ENCODE peak calls at places on chromosomes 12 and 14, in ten cellular contexts. One of them, this sample, is unnamed.

GRCh38 chr12:15152864-15153263 is 68.4 kb downstream of the RERG start:
- DNase-seq in H54: no peak
- DNase-seq in mesendoderm: no peak
- DNase-seq in GM04504: no peak
- DNase-seq in effector memory CD8-positive, alpha-beta T cell: no peak
- DNase-seq in CD4-positive, CD25-positive, alpha-beta regulatory T cell: no peak
- DNase-seq in RWPE1: peak
- DNase-seq in fibroblast of pulmonary artery: peak
- DNase-seq in NCI-H460: no peak
- DNase-seq in stimulated activated CD4-positive, alpha-beta T cell treated with anti-CD3 and anti-CD28 coated beads, Interleukin-4, amount 100 ng/mL, for 4 hours: no peak
- DNase-seq in this sample: no peak

GRCh38 chr12:65911321-65911720 is 87.0 kb downstream of the HMGA2 start:
- DNase-seq in H54: no peak
- DNase-seq in mesendoderm: no peak
- DNase-seq in GM04504: peak
- DNase-seq in effector memory CD8-positive, alpha-beta T cell: no peak
- DNase-seq in CD4-positive, CD25-positive, alpha-beta regulatory T cell: no peak
- DNase-seq in RWPE1: no peak
- DNase-seq in fibroblast of pulmonary artery: peak
- DNase-seq in NCI-H460: no peak
- DNase-seq in stimulated activated CD4-positive, alpha-beta T cell treated with anti-CD3 and anti-CD28 coated beads, Interleukin-4, amount 100 ng/mL, for 4 hours: no peak
- DNase-seq in this sample: no peak

GRCh38 chr12:101966496-101966895 is 89.1 kb downstream of the DRAM1 start:
- DNase-seq in H54: no peak
- DNase-seq in mesendoderm: no peak
- DNase-seq in GM04504: no peak
- DNase-seq in effector memory CD8-positive, alpha-beta T cell: no peak
- DNase-seq in CD4-positive, CD25-positive, alpha-beta regulatory T cell: no peak
- DNase-seq in RWPE1: no peak
- DNase-seq in fibroblast of pulmonary artery: no peak
- DNase-seq in NCI-H460: no peak
- DNase-seq in stimulated activated CD4-positive, alpha-beta T cell treated with anti-CD3 and anti-CD28 coated beads, Interleukin-4, amount 100 ng/mL, for 4 hours: no peak
- DNase-seq in this sample: no peak

GRCh38 chr14:74459289-74459946 is 33.4 kb upstream of the SYNDIG1L start:
- DNase-seq in H54: peak
- DNase-seq in mesendoderm: peak
- DNase-seq in GM04504: peak
- DNase-seq in effector memory CD8-positive, alpha-beta T cell: no peak
- DNase-seq in CD4-positive, CD25-positive, alpha-beta regulatory T cell: peak
- DNase-seq in RWPE1: peak
- DNase-seq in fibroblast of pulmonary artery: peak
- DNase-seq in NCI-H460: peak
- DNase-seq in stimulated activated CD4-positive, alpha-beta T cell treated with anti-CD3 and anti-CD28 coated beads, Interleukin-4, amount 100 ng/mL, for 4 hours: no peak
- DNase-seq in this sample: peak

GRCh38 chr14:98501836-98502235 is 770.2 kb downstream of the BCL11B start:
- DNase-seq in H54: no peak
- DNase-seq in mesendoderm: peak
- DNase-seq in GM04504: no peak
- DNase-seq in effector memory CD8-positive, alpha-beta T cell: no peak
- DNase-seq in CD4-positive, CD25-positive, alpha-beta regulatory T cell: no peak
- DNase-seq in RWPE1: no peak
- DNase-seq in fibroblast of pulmonary artery: no peak
- DNase-seq in NCI-H460: no peak
- DNase-seq in stimulated activated CD4-positive, alpha-beta T cell treated with anti-CD3 and anti-CD28 coated beads, Interleukin-4, amount 100 ng/mL, for 4 hours: no peak
- DNase-seq in this sample: no peak

GRCh38 chr12:58850826-58851225 is 69.5 kb downstream of the LRIG3 start:
- DNase-seq in H54: no peak
- DNase-seq in mesendoderm: no peak
- DNase-seq in GM04504: peak
- DNase-seq in effector memory CD8-positive, alpha-beta T cell: no peak
- DNase-seq in CD4-positive, CD25-positive, alpha-beta regulatory T cell: no peak
- DNase-seq in RWPE1: no peak
- DNase-seq in fibroblast of pulmonary artery: no peak
- DNase-seq in NCI-H460: no peak
- DNase-seq in stimulated activated CD4-positive, alpha-beta T cell treated with anti-CD3 and anti-CD28 coated beads, Interleukin-4, amount 100 ng/mL, for 4 hours: no peak
- DNase-seq in this sample: no peak

GRCh38 chr12:88870000-88870737 is 289.9 kb upstream of the KITLG start:
- DNase-seq in H54: no peak
- DNase-seq in mesendoderm: no peak
- DNase-seq in GM04504: no peak
- DNase-seq in effector memory CD8-positive, alpha-beta T cell: no peak
- DNase-seq in CD4-positive, CD25-positive, alpha-beta regulatory T cell: no peak
- DNase-seq in RWPE1: no peak
- DNase-seq in fibroblast of pulmonary artery: no peak
- DNase-seq in NCI-H460: no peak
- DNase-seq in stimulated activated CD4-positive, alpha-beta T cell treated with anti-CD3 and anti-CD28 coated beads, Interleukin-4, amount 100 ng/mL, for 4 hours: no peak
- DNase-seq in this sample: no peak

GRCh38 chr12:90058721-90059120 is 350.1 kb upstream of the ATP2B1 start:
- DNase-seq in H54: peak
- DNase-seq in mesendoderm: no peak
- DNase-seq in GM04504: peak
- DNase-seq in effector memory CD8-positive, alpha-beta T cell: no peak
- DNase-seq in CD4-positive, CD25-positive, alpha-beta regulatory T cell: no peak
- DNase-seq in RWPE1: peak
- DNase-seq in fibroblast of pulmonary artery: peak
- DNase-seq in NCI-H460: no peak
- DNase-seq in stimulated activated CD4-positive, alpha-beta T cell treated with anti-CD3 and anti-CD28 coated beads, Interleukin-4, amount 100 ng/mL, for 4 hours: no peak
- DNase-seq in this sample: no peak

GRCh38 chr14:94646481-94646880 is 34.3 kb downstream of the SERPINA3 start:
- DNase-seq in H54: no peak
- DNase-seq in mesendoderm: peak
- DNase-seq in GM04504: no peak
- DNase-seq in effector memory CD8-positive, alpha-beta T cell: no peak
- DNase-seq in CD4-positive, CD25-positive, alpha-beta regulatory T cell: no peak
- DNase-seq in RWPE1: no peak
- DNase-seq in fibroblast of pulmonary artery: peak
- DNase-seq in NCI-H460: no peak
- DNase-seq in stimulated activated CD4-positive, alpha-beta T cell treated with anti-CD3 and anti-CD28 coated beads, Interleukin-4, amount 100 ng/mL, for 4 hours: no peak
- DNase-seq in this sample: no peak

GRCh38 chr14:61456720-61457119 is 135.3 kb downstream of the PRKCH start:
- DNase-seq in H54: no peak
- DNase-seq in mesendoderm: peak
- DNase-seq in GM04504: peak
- DNase-seq in effector memory CD8-positive, alpha-beta T cell: peak
- DNase-seq in CD4-positive, CD25-positive, alpha-beta regulatory T cell: peak
- DNase-seq in RWPE1: peak
- DNase-seq in fibroblast of pulmonary artery: peak
- DNase-seq in NCI-H460: peak
- DNase-seq in stimulated activated CD4-positive, alpha-beta T cell treated with anti-CD3 and anti-CD28 coated beads, Interleukin-4, amount 100 ng/mL, for 4 hours: peak
- DNase-seq in this sample: peak

GRCh38 chr14:105913221-105913620 is 386.8 kb downstream of the TMEM121 start:
- DNase-seq in H54: no peak
- DNase-seq in mesendoderm: no peak
- DNase-seq in GM04504: no peak
- DNase-seq in effector memory CD8-positive, alpha-beta T cell: no peak
- DNase-seq in CD4-positive, CD25-positive, alpha-beta regulatory T cell: no peak
- DNase-seq in RWPE1: no peak
- DNase-seq in fibroblast of pulmonary artery: no peak
- DNase-seq in NCI-H460: no peak
- DNase-seq in stimulated activated CD4-positive, alpha-beta T cell treated with anti-CD3 and anti-CD28 coated beads, Interleukin-4, amount 100 ng/mL, for 4 hours: no peak
- DNase-seq in this sample: no peak

GRCh38 chr12:29499235-29499634 is 1.7 kb upstream of the OVCH1 start:
- DNase-seq in H54: no peak
- DNase-seq in mesendoderm: no peak
- DNase-seq in GM04504: no peak
- DNase-seq in effector memory CD8-positive, alpha-beta T cell: no peak
- DNase-seq in CD4-positive, CD25-positive, alpha-beta regulatory T cell: no peak
- DNase-seq in RWPE1: no peak
- DNase-seq in fibroblast of pulmonary artery: no peak
- DNase-seq in NCI-H460: no peak
- DNase-seq in stimulated activated CD4-positive, alpha-beta T cell treated with anti-CD3 and anti-CD28 coated beads, Interleukin-4, amount 100 ng/mL, for 4 hours: no peak
- DNase-seq in this sample: no peak

GRCh38 chr12:6074979-6075585 is 49.4 kb downstream of the VWF start:
- DNase-seq in H54: no peak
- DNase-seq in mesendoderm: no peak
- DNase-seq in GM04504: no peak
- DNase-seq in effector memory CD8-positive, alpha-beta T cell: no peak
- DNase-seq in CD4-positive, CD25-positive, alpha-beta regulatory T cell: no peak
- DNase-seq in RWPE1: no peak
- DNase-seq in fibroblast of pulmonary artery: no peak
- DNase-seq in NCI-H460: no peak
- DNase-seq in stimulated activated CD4-positive, alpha-beta T cell treated with anti-CD3 and anti-CD28 coated beads, Interleukin-4, amount 100 ng/mL, for 4 hours: peak
- DNase-seq in this sample: no peak

GRCh38 chr14:58362798-58363412 is 32.8 kb upstream of the TOMM20L start:
- DNase-seq in H54: no peak
- DNase-seq in mesendoderm: peak
- DNase-seq in GM04504: no peak
- DNase-seq in effector memory CD8-positive, alpha-beta T cell: no peak
- DNase-seq in CD4-positive, CD25-positive, alpha-beta regulatory T cell: peak
- DNase-seq in RWPE1: peak
- DNase-seq in fibroblast of pulmonary artery: peak
- DNase-seq in NCI-H460: peak
- DNase-seq in stimulated activated CD4-positive, alpha-beta T cell treated with anti-CD3 and anti-CD28 coated beads, Interleukin-4, amount 100 ng/mL, for 4 hours: no peak
- DNase-seq in this sample: no peak

GRCh38 chr14:102279688-102280348 is 25.1 kb downstream of the MOK start:
- DNase-seq in H54: peak
- DNase-seq in mesendoderm: peak
- DNase-seq in GM04504: peak
- DNase-seq in effector memory CD8-positive, alpha-beta T cell: no peak
- DNase-seq in CD4-positive, CD25-positive, alpha-beta regulatory T cell: no peak
- DNase-seq in RWPE1: peak
- DNase-seq in fibroblast of pulmonary artery: peak
- DNase-seq in NCI-H460: peak
- DNase-seq in stimulated activated CD4-positive, alpha-beta T cell treated with anti-CD3 and anti-CD28 coated beads, Interleukin-4, amount 100 ng/mL, for 4 hours: no peak
- DNase-seq in this sample: no peak

GRCh38 chr12:51218607-51219161 is 822 bp upstream of the POU6F1 start:
- DNase-seq in H54: no peak
- DNase-seq in mesendoderm: peak
- DNase-seq in GM04504: no peak
- DNase-seq in effector memory CD8-positive, alpha-beta T cell: no peak
- DNase-seq in CD4-positive, CD25-positive, alpha-beta regulatory T cell: no peak
- DNase-seq in RWPE1: no peak
- DNase-seq in fibroblast of pulmonary artery: no peak
- DNase-seq in NCI-H460: no peak
- DNase-seq in stimulated activated CD4-positive, alpha-beta T cell treated with anti-CD3 and anti-CD28 coated beads, Interleukin-4, amount 100 ng/mL, for 4 hours: no peak
- DNase-seq in this sample: no peak

GRCh38 chr12:121974026-121974985 is 47.4 kb upstream of the BCL7A start:
- DNase-seq in H54: no peak
- DNase-seq in mesendoderm: no peak
- DNase-seq in GM04504: no peak
- DNase-seq in effector memory CD8-positive, alpha-beta T cell: no peak
- DNase-seq in CD4-positive, CD25-positive, alpha-beta regulatory T cell: no peak
- DNase-seq in RWPE1: no peak
- DNase-seq in fibroblast of pulmonary artery: no peak
- DNase-seq in NCI-H460: no peak
- DNase-seq in stimulated activated CD4-positive, alpha-beta T cell treated with anti-CD3 and anti-CD28 coated beads, Interleukin-4, amount 100 ng/mL, for 4 hours: no peak
- DNase-seq in this sample: no peak

GRCh38 chr14:100532916-100533630 is 54.1 kb downstream of the BEGAIN start:
- DNase-seq in H54: no peak
- DNase-seq in mesendoderm: no peak
- DNase-seq in GM04504: peak
- DNase-seq in effector memory CD8-positive, alpha-beta T cell: no peak
- DNase-seq in CD4-positive, CD25-positive, alpha-beta regulatory T cell: no peak
- DNase-seq in RWPE1: no peak
- DNase-seq in fibroblast of pulmonary artery: no peak
- DNase-seq in NCI-H460: no peak
- DNase-seq in stimulated activated CD4-positive, alpha-beta T cell treated with anti-CD3 and anti-CD28 coated beads, Interleukin-4, amount 100 ng/mL, for 4 hours: peak
- DNase-seq in this sample: no peak

GRCh38 chr12:56947633-56948535 is 9.5 kb downstream of the RDH16 start:
- DNase-seq in H54: no peak
- DNase-seq in mesendoderm: peak
- DNase-seq in GM04504: no peak
- DNase-seq in effector memory CD8-positive, alpha-beta T cell: no peak
- DNase-seq in CD4-positive, CD25-positive, alpha-beta regulatory T cell: no peak
- DNase-seq in RWPE1: no peak
- DNase-seq in fibroblast of pulmonary artery: peak
- DNase-seq in NCI-H460: no peak
- DNase-seq in stimulated activated CD4-positive, alpha-beta T cell treated with anti-CD3 and anti-CD28 coated beads, Interleukin-4, amount 100 ng/mL, for 4 hours: no peak
- DNase-seq in this sample: no peak

GRCh38 chr12:109153711-109154434 is 37.5 kb downstream of the ACACB start:
- DNase-seq in H54: no peak
- DNase-seq in mesendoderm: peak
- DNase-seq in GM04504: no peak
- DNase-seq in effector memory CD8-positive, alpha-beta T cell: no peak
- DNase-seq in CD4-positive, CD25-positive, alpha-beta regulatory T cell: no peak
- DNase-seq in RWPE1: no peak
- DNase-seq in fibroblast of pulmonary artery: no peak
- DNase-seq in NCI-H460: no peak
- DNase-seq in stimulated activated CD4-positive, alpha-beta T cell treated with anti-CD3 and anti-CD28 coated beads, Interleukin-4, amount 100 ng/mL, for 4 hours: no peak
- DNase-seq in this sample: no peak

GRCh38 chr14:59123526-59123925 is 64.9 kb upstream of the DAAM1 start:
- DNase-seq in H54: no peak
- DNase-seq in mesendoderm: no peak
- DNase-seq in GM04504: no peak
- DNase-seq in effector memory CD8-positive, alpha-beta T cell: no peak
- DNase-seq in CD4-positive, CD25-positive, alpha-beta regulatory T cell: no peak
- DNase-seq in RWPE1: no peak
- DNase-seq in fibroblast of pulmonary artery: peak
- DNase-seq in NCI-H460: no peak
- DNase-seq in stimulated activated CD4-positive, alpha-beta T cell treated with anti-CD3 and anti-CD28 coated beads, Interleukin-4, amount 100 ng/mL, for 4 hours: no peak
- DNase-seq in this sample: no peak

GRCh38 chr12:94041833-94042232 is 106.5 kb upstream of the PLXNC1 start:
- DNase-seq in H54: no peak
- DNase-seq in mesendoderm: peak
- DNase-seq in GM04504: peak
- DNase-seq in effector memory CD8-positive, alpha-beta T cell: no peak
- DNase-seq in CD4-positive, CD25-positive, alpha-beta regulatory T cell: no peak
- DNase-seq in RWPE1: no peak
- DNase-seq in fibroblast of pulmonary artery: no peak
- DNase-seq in NCI-H460: no peak
- DNase-seq in stimulated activated CD4-positive, alpha-beta T cell treated with anti-CD3 and anti-CD28 coated beads, Interleukin-4, amount 100 ng/mL, for 4 hours: no peak
- DNase-seq in this sample: no peak

GRCh38 chr14:74829238-74829637 is 46.7 kb downstream of the PROX2 start:
- DNase-seq in H54: no peak
- DNase-seq in mesendoderm: no peak
- DNase-seq in GM04504: no peak
- DNase-seq in effector memory CD8-positive, alpha-beta T cell: no peak
- DNase-seq in CD4-positive, CD25-positive, alpha-beta regulatory T cell: no peak
- DNase-seq in RWPE1: no peak
- DNase-seq in fibroblast of pulmonary artery: no peak
- DNase-seq in NCI-H460: no peak
- DNase-seq in stimulated activated CD4-positive, alpha-beta T cell treated with anti-CD3 and anti-CD28 coated beads, Interleukin-4, amount 100 ng/mL, for 4 hours: no peak
- DNase-seq in this sample: no peak

GRCh38 chr12:114799574-114800487 is 115.9 kb upstream of the TBX3 start:
- DNase-seq in H54: peak
- DNase-seq in mesendoderm: no peak
- DNase-seq in GM04504: no peak
- DNase-seq in effector memory CD8-positive, alpha-beta T cell: no peak
- DNase-seq in CD4-positive, CD25-positive, alpha-beta regulatory T cell: no peak
- DNase-seq in RWPE1: no peak
- DNase-seq in fibroblast of pulmonary artery: no peak
- DNase-seq in NCI-H460: no peak
- DNase-seq in stimulated activated CD4-positive, alpha-beta T cell treated with anti-CD3 and anti-CD28 coated beads, Interleukin-4, amount 100 ng/mL, for 4 hours: no peak
- DNase-seq in this sample: no peak

GRCh38 chr12:42039599-42039998 is 105.1 kb downstream of the GXYLT1 start:
- DNase-seq in H54: no peak
- DNase-seq in mesendoderm: no peak
- DNase-seq in GM04504: no peak
- DNase-seq in effector memory CD8-positive, alpha-beta T cell: no peak
- DNase-seq in CD4-positive, CD25-positive, alpha-beta regulatory T cell: no peak
- DNase-seq in RWPE1: no peak
- DNase-seq in fibroblast of pulmonary artery: no peak
- DNase-seq in NCI-H460: no peak
- DNase-seq in stimulated activated CD4-positive, alpha-beta T cell treated with anti-CD3 and anti-CD28 coated beads, Interleukin-4, amount 100 ng/mL, for 4 hours: no peak
- DNase-seq in this sample: no peak

GRCh38 chr12:71648537-71648936 is 15.1 kb downstream of the ZFC3H1 start:
- DNase-seq in H54: no peak
- DNase-seq in mesendoderm: no peak
- DNase-seq in GM04504: no peak
- DNase-seq in effector memory CD8-positive, alpha-beta T cell: no peak
- DNase-seq in CD4-positive, CD25-positive, alpha-beta regulatory T cell: no peak
- DNase-seq in RWPE1: no peak
- DNase-seq in fibroblast of pulmonary artery: no peak
- DNase-seq in NCI-H460: no peak
- DNase-seq in stimulated activated CD4-positive, alpha-beta T cell treated with anti-CD3 and anti-CD28 coated beads, Interleukin-4, amount 100 ng/mL, for 4 hours: no peak
- DNase-seq in this sample: no peak